ENCODE peak calls at places on chromosomes 3 and 15, in nine cellular contexts. K is A549, J is ovary, L is prostate gland, F is thyroid gland, E is IMR-90, G is erythroblast, D is H1, H is uterus. I is an unnamed sample.

GRCh38 chr3:89622063-89622700 is 514.8 kb downstream of the EPHA3 start:
- DNase-seq in K (no peak), J (no peak), L (no peak), F (no peak), E (no peak), G (no peak), D (no peak), H (no peak), I (no peak)

GRCh38 chr3:56881035-56881575 is 79.4 kb upstream of the ARHGEF3 start:
- DNase-seq in K (no peak), J (no peak), L (no peak), F (no peak), E (peak; percentile 3), G (no peak), D (no peak), H (no peak), I (no peak)

GRCh38 chr3:65703026-65703425 is 335.7 kb downstream of the MAGI1 start:
- DNase-seq in K (no peak), J (no peak), L (no peak), F (no peak), E (no peak), G (no peak), D (no peak), H (no peak), I (no peak)

GRCh38 chr15:96066852-96067490 is 263.5 kb upstream of the NR2F2 start:
- DNase-seq in K (no peak), J (no peak), L (no peak), F (no peak), E (no peak), G (no peak), D (no peak), H (no peak), I (no peak)

GRCh38 chr15:79644091-79644490 is 212.0 kb downstream of the MINAR1 start:
- DNase-seq in K (peak; percentile 57), J (no peak), L (no peak), F (no peak), E (peak; percentile 85), G (no peak), D (no peak), H (no peak), I (peak; percentile 5)

GRCh38 chr3:53140575-53141467 is 10.6 kb upstream of the RFT1 start:
- DNase-seq in K (peak; percentile 18), J (no peak), L (no peak), F (no peak), E (peak; percentile 81), G (no peak), D (no peak), H (no peak), I (no peak)

GRCh38 chr15:77527164-77527778 is 105.4 kb downstream of the LINGO1 start:
- DNase-seq in K (no peak), J (no peak), L (no peak), F (peak; percentile 53), E (peak; percentile 79), G (no peak), D (no peak), H (no peak), I (no peak)

GRCh38 chr3:186996356-186996755 is 66.0 kb downstream of the ST6GAL1 start:
- DNase-seq in K (no peak), J (no peak), L (no peak), F (no peak), E (no peak), G (peak; percentile 34), D (no peak), H (no peak), I (no peak)

GRCh38 chr3:128727996-128728395 is 2.0 kb downstream of the RAB7A start:
- DNase-seq in K (no peak), J (no peak), L (no peak), F (no peak), E (no peak), G (no peak), D (no peak), H (no peak), I (peak; percentile 35)

GRCh38 chr3:175392653-175393052 is 533.5 kb downstream of the NAALADL2 start:
- DNase-seq in K (no peak), J (no peak), L (no peak), F (no peak), E (peak; percentile 61), G (no peak), D (no peak), H (no peak), I (no peak)

GRCh38 chr3:59425371-59425770 is 375.5 kb upstream of the CFAP20DC start:
- DNase-seq in K (peak; percentile 2), J (no peak), L (no peak), F (peak; percentile 14), E (peak; percentile 97), G (no peak), D (no peak), H (peak; percentile 66), I (no peak)

GRCh38 chr15:70091649-70092461 is 5.9 kb downstream of the TLE3 start:
- DNase-seq in K (no peak), J (no peak), L (peak; percentile 52), F (peak; percentile 42), E (no peak), G (peak; percentile 59), D (no peak), H (no peak), I (no peak)

GRCh38 chr15:38391186-38391585 is 62.7 kb upstream of the FAM98B start:
- DNase-seq in K (no peak), J (no peak), L (no peak), F (no peak), E (peak; percentile 27), G (no peak), D (no peak), H (no peak), I (no peak)

GRCh38 chr3:17765819-17766472 is 23.5 kb upstream of the TBC1D5 start:
- DNase-seq in K (no peak), J (no peak), L (no peak), F (no peak), E (no peak), G (no peak), D (no peak), H (no peak), I (no peak)

GRCh38 chr15:56325186-56325585 is 40.0 kb upstream of the TEX9 start:
- DNase-seq in K (peak; percentile 9), J (no peak), L (no peak), F (no peak), E (peak; percentile 33), G (no peak), D (no peak), H (no peak), I (no peak)

GRCh38 chr3:9690451-9691450 is 12.9 kb upstream of the CPNE9 start:
- DNase-seq in K (no peak), J (no peak), L (no peak), F (no peak), E (no peak), G (peak; percentile 19), D (no peak), H (no peak), I (no peak)
- TF ChIP-seq POLR2A in K (no peak), J (no peak), L (no peak), F (no peak), E (no peak), G (no peak), D (no peak), H (no peak), I (no peak)

GRCh38 chr15:88897142-88897455 is 1.8 kb upstream of the HAPLN3 start:
- DNase-seq in K (no peak), J (no peak), L (no peak), F (no peak), E (no peak), G (no peak), D (no peak), H (no peak), I (no peak)

GRCh38 chr15:88894348-88894818 is 961 bp downstream of the HAPLN3 start:
- DNase-seq in K (peak; percentile 86), J (peak; percentile 67), L (peak; percentile 44), F (peak; percentile 80), E (no peak), G (peak; percentile 60), D (no peak), H (no peak), I (no peak)

GRCh38 chr15:88897456-88898194 is 2.3 kb upstream of the HAPLN3 start:
- DNase-seq in K (peak; percentile 80), J (peak; percentile 91), L (peak; percentile 81), F (peak; percentile 94), E (peak; percentile 71), G (peak; percentile 81), D (no peak), H (peak; percentile 90), I (peak; percentile 71)

GRCh38 chr15:88894819-88895767 is at the start of gene HAPLN3:
- DNase-seq in K (peak; percentile 60), J (peak; percentile 42), L (no peak), F (peak; percentile 59), E (peak; percentile 47), G (no peak), D (no peak), H (no peak), I (no peak)

GRCh38 chr15:88896339-88897033 is 1.1 kb upstream of the HAPLN3 start:
- DNase-seq in K (no peak), J (peak; percentile 30), L (no peak), F (peak; percentile 9), E (no peak), G (no peak), D (no peak), H (no peak), I (no peak)
- TF ChIP-seq POLR2A in K (no peak), J (no peak), L (no peak), F (no peak), E (no peak), G (no peak), D (peak; percentile 40), H (no peak), I (no peak)

GRCh38 chr3:9810846-9811245 is 784 bp downstream of the TTLL3 start:
- DNase-seq in K (no peak), J (no peak), L (no peak), F (no peak), E (no peak), G (no peak), D (no peak), H (no peak), I (no peak)

GRCh38 chr3:9815986-9816385 is 5.9 kb downstream of the TTLL3 start:
- DNase-seq in K (no peak), J (no peak), L (no peak), F (no peak), E (no peak), G (no peak), D (no peak), H (no peak), I (no peak)

GRCh38 chr3:9810357-9810726 is 280 bp downstream of the TTLL3 start:
- DNase-seq in K (no peak), J (peak; percentile 44), L (no peak), F (peak; percentile 8), E (no peak), G (no peak), D (no peak), H (no peak), I (no peak)

GRCh38 chr3:9809615-9810356 is at the start of gene TTLL3:
- DNase-seq in K (peak; percentile 60), J (peak; percentile 86), L (peak; percentile 54), F (peak; percentile 82), E (peak; percentile 36), G (peak; percentile 66), D (no peak), H (peak; percentile 81), I (peak; percentile 80)

GRCh38 chr3:9812870-9813483 is 2.9 kb downstream of the TTLL3 start:
- DNase-seq in K (no peak), J (no peak), L (no peak), F (no peak), E (no peak), G (no peak), D (no peak), H (no peak), I (no peak)
- TF ChIP-seq POLR2A in K (no peak), J (no peak), L (no peak), F (no peak), E (no peak), G (no peak), D (no peak), H (no peak), I (no peak)

GRCh38 chr3:126389112-126389791 is 5.5 kb upstream of the CFAP100 start:
- DNase-seq in K (peak; percentile 81), J (peak; percentile 96), L (peak; percentile 92), F (peak; percentile 93), E (peak; percentile 76), G (peak; percentile 82), D (peak; percentile 86), H (peak; percentile 94), I (peak; percentile 32)
- TF ChIP-seq POLR2A in K (no peak), J (peak; percentile 73), L (peak; percentile 56), F (peak; percentile 5), E (peak; percentile 54), G (no peak), D (no peak), H (peak; percentile 70), I (no peak)